ENCODE peak calls at places on chromosome 16, in nine cellular contexts. C, E, U, B, V, K, Q, N and P are unnamed samples.

GRCh38 chr16:49092704-49093103 is 188.9 kb downstream of the CBLN1 start:
- DNase-seq in C (no peak), E (no peak), U (no peak), B (no peak), V (no peak), K (no peak), Q (no peak), N (peak), P (no peak)

GRCh38 chr16:74999208-74999682 is 421 bp downstream of the ZNRF1 start:
- DNase-seq in C (no peak), E (peak), U (peak), B (no peak), V (peak), K (peak), Q (no peak), N (no peak), P (peak)

GRCh38 chr16:67661101-67661661 is 421 bp downstream of the PARD6A start:
- DNase-seq in C (no peak), E (no peak), U (peak), B (no peak), V (no peak), K (peak), Q (no peak), N (no peak), P (peak)

GRCh38 chr16:407253-407652 is 5.6 kb downstream of the DECR2 start:
- DNase-seq in C (no peak), E (no peak), U (no peak), B (no peak), V (no peak), K (no peak), Q (no peak), N (no peak), P (no peak)

GRCh38 chr16:53821957-53822625 is 118.1 kb downstream of the FTO start:
- DNase-seq in C (no peak), E (no peak), U (peak), B (no peak), V (no peak), K (peak), Q (no peak), N (no peak), P (peak)

GRCh38 chr16:68091604-68092261 is 6.6 kb downstream of the NFATC3 start:
- DNase-seq in C (no peak), E (no peak), U (peak), B (no peak), V (no peak), K (peak), Q (no peak), N (peak), P (peak)

GRCh38 chr16:88737298-88738166 is 31.2 kb downstream of the CTU2 start:
- DNase-seq in C (peak), E (peak), U (peak), B (peak), V (peak), K (peak), Q (peak), N (no peak), P (peak)

GRCh38 chr16:67431077-67431804 is at the start of gene HSD11B2:
- DNase-seq in C (peak), E (peak), U (peak), B (no peak), V (peak), K (peak), Q (no peak), N (peak), P (peak)

GRCh38 chr16:55294947-55295346 is 29.1 kb upstream of the IRX6 start:
- DNase-seq in C (no peak), E (no peak), U (no peak), B (no peak), V (no peak), K (no peak), Q (no peak), N (no peak), P (peak)

GRCh38 chr16:68475071-68475470 is 26.8 kb upstream of the SMPD3 start:
- DNase-seq in C (no peak), E (no peak), U (no peak), B (no peak), V (no peak), K (peak), Q (no peak), N (no peak), P (no peak)

GRCh38 chr16:89472711-89473075 is 17.7 kb downstream of the ANKRD11 start:
- DNase-seq in C (no peak), E (no peak), U (no peak), B (no peak), V (no peak), K (no peak), Q (no peak), N (no peak), P (no peak)

GRCh38 chr16:58339452-58339938 is 44.7 kb upstream of the PRSS54 start:
- DNase-seq in C (no peak), E (no peak), U (peak), B (no peak), V (no peak), K (peak), Q (no peak), N (no peak), P (peak)

GRCh38 chr16:9797306-9797705 is 384.9 kb downstream of the GRIN2A start:
- DNase-seq in C (no peak), E (no peak), U (peak), B (no peak), V (peak), K (peak), Q (no peak), N (no peak), P (peak)

GRCh38 chr16:67509016-67509415 is 19.6 kb upstream of the RIPOR1 start:
- DNase-seq in C (no peak), E (no peak), U (no peak), B (no peak), V (no peak), K (no peak), Q (no peak), N (no peak), P (no peak)

GRCh38 chr16:1468456-1468855 is 6.4 kb downstream of the CLCN7 start:
- DNase-seq in C (no peak), E (no peak), U (no peak), B (no peak), V (no peak), K (no peak), Q (no peak), N (no peak), P (no peak)

GRCh38 chr16:20904507-20905079 is 4.0 kb downstream of the LYRM1 start:
- DNase-seq in C (no peak), E (no peak), U (peak), B (no peak), V (no peak), K (peak), Q (peak), N (no peak), P (no peak)

GRCh38 chr16:79690159-79690558 is 89.6 kb upstream of the MAF start:
- DNase-seq in C (no peak), E (no peak), U (no peak), B (no peak), V (no peak), K (no peak), Q (no peak), N (no peak), P (no peak)

GRCh38 chr16:53921042-53921441 is 217.1 kb downstream of the FTO start:
- DNase-seq in C (no peak), E (no peak), U (no peak), B (no peak), V (no peak), K (no peak), Q (no peak), N (no peak), P (no peak)

GRCh38 chr16:67879936-67880335 is 4.7 kb upstream of the NRN1L start:
- DNase-seq in C (no peak), E (no peak), U (no peak), B (no peak), V (no peak), K (no peak), Q (no peak), N (no peak), P (no peak)

GRCh38 chr16:49833796-49834195 is 22.1 kb downstream of the ZNF423 start:
- DNase-seq in C (peak), E (no peak), U (no peak), B (no peak), V (peak), K (no peak), Q (no peak), N (no peak), P (no peak)

GRCh38 chr16:14002416-14002815 is 68.7 kb upstream of the MRTFB start:
- DNase-seq in C (no peak), E (no peak), U (peak), B (no peak), V (no peak), K (peak), Q (no peak), N (no peak), P (no peak)

GRCh38 chr16:87461466-87461975 is 31.3 kb downstream of the ZCCHC14 start:
- DNase-seq in C (no peak), E (no peak), U (no peak), B (no peak), V (peak), K (no peak), Q (peak), N (peak), P (peak)

GRCh38 chr16:3364774-3365427 is 9.2 kb downstream of the OR2C1 start:
- DNase-seq in C (peak), E (peak), U (peak), B (peak), V (peak), K (peak), Q (peak), N (peak), P (peak)

GRCh38 chr16:85593503-85594195 is 19.5 kb upstream of the GSE1 start:
- DNase-seq in C (no peak), E (no peak), U (no peak), B (no peak), V (no peak), K (no peak), Q (no peak), N (no peak), P (no peak)

GRCh38 chr16:56203052-56203451 is 11.8 kb downstream of the GNAO1 start:
- DNase-seq in C (no peak), E (no peak), U (peak), B (no peak), V (no peak), K (peak), Q (peak), N (no peak), P (peak)

GRCh38 chr16:877242-878065 is 76.9 kb upstream of the GNG13 start:
- DNase-seq in C (no peak), E (peak), U (no peak), B (no peak), V (no peak), K (no peak), Q (peak), N (no peak), P (no peak)

GRCh38 chr16:56753410-56753809 is 23.5 kb downstream of the NUP93 start:
- DNase-seq in C (no peak), E (no peak), U (peak), B (no peak), V (no peak), K (peak), Q (no peak), N (no peak), P (no peak)

GRCh38 chr16:59060212-59060611 is 326.1 kb upstream of the GOT2 start:
- DNase-seq in C (no peak), E (no peak), U (peak), B (no peak), V (no peak), K (peak), Q (no peak), N (no peak), P (no peak)

GRCh38 chr16:4659363-4660353 is 33.7 kb upstream of the NUDT16L1 start:
- DNase-seq in C (no peak), E (no peak), U (no peak), B (no peak), V (no peak), K (no peak), Q (no peak), N (no peak), P (no peak)

GRCh38 chr16:56262148-56262878 is 71.0 kb downstream of the GNAO1 start:
- DNase-seq in C (no peak), E (no peak), U (no peak), B (peak), V (no peak), K (no peak), Q (no peak), N (no peak), P (no peak)

GRCh38 chr16:66569131-66569530 is 2.9 kb downstream of the CMTM1 start:
- DNase-seq in C (no peak), E (no peak), U (peak), B (no peak), V (no peak), K (peak), Q (no peak), N (no peak), P (no peak)

GRCh38 chr16:17339764-17340541 is 130.8 kb downstream of the XYLT1 start:
- DNase-seq in C (no peak), E (no peak), U (peak), B (no peak), V (no peak), K (peak), Q (no peak), N (no peak), P (no peak)

GRCh38 chr16:84205976-84206691 is 15.2 kb downstream of the ADAD2 start:
- DNase-seq in C (no peak), E (no peak), U (no peak), B (no peak), V (no peak), K (no peak), Q (no peak), N (no peak), P (no peak)